ENCODE peak calls at places on chromosomes 4 and X, in five cellular contexts. L is hypothalamus, A is bronchial epithelial cell, S is NCI-H82, D is HCEC 1CT. M is an unnamed sample.

GRCh38 chrX:104659037-104659744 is 93.2 kb downstream of the IL1RAPL2 start:
- DNase-seq in L (no peak), A (peak), S (no peak), D (no peak), M (peak)

GRCh38 chr4:156790866-156791265 is 180.7 kb downstream of the PDGFC start:
- DNase-seq in L (no peak), A (no peak), S (peak), D (peak), M (peak)

GRCh38 chr4:80360102-80360501 is 24.6 kb downstream of the CFAP299 start:
- DNase-seq in L (no peak), A (no peak), S (no peak), D (no peak), M (no peak)

GRCh38 chr4:146123231-146123630 is 52.3 kb upstream of the LSM6 start:
- DNase-seq in L (no peak), A (no peak), S (no peak), D (no peak), M (no peak)

GRCh38 chr4:60981534-60981933 is 218.6 kb upstream of the ADGRL3 start:
- DNase-seq in L (no peak), A (no peak), S (no peak), D (no peak), M (no peak)

GRCh38 chr4:39526810-39527295 is 386 bp downstream of the UGDH start:
- DNase-seq in L (no peak), A (no peak), S (no peak), D (no peak), M (no peak)

GRCh38 chr4:5462896-5463295 is 245.5 kb downstream of the EVC2 start:
- DNase-seq in L (no peak), A (no peak), S (no peak), D (no peak), M (no peak)

GRCh38 chr4:8170341-8170740 is 11.7 kb upstream of the ABLIM2 start:
- DNase-seq in L (no peak), A (no peak), S (no peak), D (no peak), M (no peak)

GRCh38 chr4:120653790-120654189 is 268.7 kb downstream of the PRDM5 start:
- DNase-seq in L (no peak), A (no peak), S (no peak), D (no peak), M (no peak)

GRCh38 chrX:53223068-53223693 is 1.8 kb downstream of the KDM5C start:
- DNase-seq in L (no peak), A (no peak), S (peak), D (no peak), M (peak)

GRCh38 chrX:64152857-64153256 is 52.7 kb downstream of the AMER1 start:
- DNase-seq in L (no peak), A (peak), S (peak), D (no peak), M (no peak)

GRCh38 chr4:96509039-96509741 is 669.3 kb downstream of the PDHA2 start:
- DNase-seq in L (no peak), A (no peak), S (no peak), D (no peak), M (no peak)

GRCh38 chrX:116114999-116115398 is 55.5 kb upstream of the AGTR2 start:
- DNase-seq in L (no peak), A (no peak), S (no peak), D (no peak), M (no peak)

GRCh38 chrX:937391-937790 is 275.1 kb downstream of the CRLF2 start:
- DNase-seq in L (no peak), A (no peak), S (no peak), D (no peak), M (no peak)

GRCh38 chrX:103440621-103441020 is 64.3 kb downstream of the BEX3 start:
- DNase-seq in L (no peak), A (no peak), S (no peak), D (no peak), M (no peak)

GRCh38 chr4:78720994-78721677 is 55.0 kb upstream of the BMP2K start:
- DNase-seq in L (no peak), A (no peak), S (no peak), D (no peak), M (no peak)

GRCh38 chrX:155505296-155505695 is 46.9 kb upstream of the F8A3 start:
- DNase-seq in L (no peak), A (no peak), S (no peak), D (no peak), M (no peak)

GRCh38 chr4:141565379-141566089 is 70.8 kb upstream of the IL15 start:
- DNase-seq in L (no peak), A (peak), S (no peak), D (no peak), M (no peak)

GRCh38 chrX:107450823-107451509 is 1.5 kb downstream of the FRMPD3 start:
- DNase-seq in L (no peak), A (no peak), S (peak), D (no peak), M (no peak)

GRCh38 chr4:181162266-181163063 is 1080.7 kb upstream of the TENM3 start:
- DNase-seq in L (no peak), A (no peak), S (no peak), D (no peak), M (no peak)

GRCh38 chr4:55727746-55728145 is 91.6 kb upstream of the NMU start:
- DNase-seq in L (no peak), A (no peak), S (no peak), D (no peak), M (no peak)

GRCh38 chr4:3513807-3514206 is 18.4 kb downstream of the LRPAP1 start:
- DNase-seq in L (no peak), A (no peak), S (no peak), D (no peak), M (no peak)

GRCh38 chr4:88583643-88584470 is 8.4 kb upstream of the HERC3 start:
- DNase-seq in L (no peak), A (no peak), S (peak), D (no peak), M (peak)

GRCh38 chr4:70734971-70735370 is 13.2 kb downstream of the RUFY3 start:
- DNase-seq in L (no peak), A (no peak), S (no peak), D (no peak), M (no peak)

GRCh38 chr4:77505275-77505957 is 100.2 kb upstream of the CXCL13 start:
- DNase-seq in L (no peak), A (no peak), S (no peak), D (no peak), M (no peak)

M was measured in MCF 10A.